ENCODE peak calls at places on chromosomes 16 and 17, in seven cellular contexts. Z, B, M, E, X, T and H are unnamed samples.

GRCh38 chr16:13298676-13299075 is 397.3 kb downstream of the SHISA9 start:
- DNase-seq in Z (no peak), B (no peak), M (no peak), E (no peak), X (no peak), T (no peak), H (no peak)

GRCh38 chr16:29317269-29317668 is 89.2 kb downstream of the NPIPB11 start:
- DNase-seq in Z (no peak), B (no peak), M (no peak), E (no peak), X (no peak), T (no peak), H (no peak)

GRCh38 chr17:1055751-1056645 is 59.1 kb downstream of the TIMM22 start:
- DNase-seq in Z (peak), B (peak), M (peak), E (peak), X (peak), T (peak), H (no peak)

GRCh38 chr16:55433030-55433429 is 46.0 kb upstream of the MMP2 start:
- DNase-seq in Z (no peak), B (no peak), M (no peak), E (no peak), X (no peak), T (no peak), H (no peak)

GRCh38 chr16:80540516-80541305 is at the start of gene DYNLRB2:
- DNase-seq in Z (peak), B (peak), M (peak), E (peak), X (peak), T (peak), H (peak)

GRCh38 chr16:51326131-51326856 is 175.2 kb upstream of the SALL1 start:
- DNase-seq in Z (peak), B (no peak), M (peak), E (no peak), X (peak), T (no peak), H (peak)

GRCh38 chr17:40122466-40122943 is 734 bp downstream of the MSL1 start:
- DNase-seq in Z (peak), B (peak), M (no peak), E (no peak), X (no peak), T (no peak), H (no peak)

GRCh38 chr17:10177921-10178788 is 20.3 kb downstream of the GAS7 start:
- DNase-seq in Z (peak), B (peak), M (no peak), E (no peak), X (peak), T (no peak), H (peak)

GRCh38 chr17:53655591-53655990 is 167.1 kb upstream of the KIF2B start:
- DNase-seq in Z (no peak), B (no peak), M (no peak), E (no peak), X (no peak), T (no peak), H (peak)

GRCh38 chr17:60695960-60696359 is 18.3 kb downstream of the BCAS3 start:
- DNase-seq in Z (no peak), B (no peak), M (no peak), E (no peak), X (no peak), T (no peak), H (no peak)

GRCh38 chr17:66849136-66849655 is 14.3 kb downstream of the CACNG5 start:
- DNase-seq in Z (no peak), B (no peak), M (no peak), E (no peak), X (no peak), T (no peak), H (no peak)

GRCh38 chr17:49845210-49845782 is 2.6 kb downstream of the TAC4 start:
- DNase-seq in Z (no peak), B (no peak), M (no peak), E (no peak), X (no peak), T (peak), H (no peak)